ENCODE peak calls at places on chromosomes 2 and 18, in ten cellular contexts. One of them, this sample, is unnamed.

GRCh38 chr2:124953921-124954320 is 928.8 kb downstream of the CNTNAP5 start:
- DNase-seq in stimulated activated CD4-positive, alpha-beta T cell treated with anti-CD3 and anti-CD28 coated beads, Interleukin-2, amount 100 ng/mL, for 48 hours: no peak
- DNase-seq in H7: no peak
- DNase-seq in activated CD4-positive, alpha-beta memory T cell treated with anti-CD3 and anti-CD28 coated beads for 36 hours: no peak
- DNase-seq in type B pancreatic cell: no peak
- DNase-seq in fibroblast of pulmonary artery: no peak
- DNase-seq in fibroblast of lung: no peak
- DNase-seq in SW 1271: no peak
- DNase-seq in nucleus accumbens: no peak
- DNase-seq in NK-92 treated with Interleukin-12 subunit alpha and Interleukin-12 subunit beta, amount 100 ng/mL, for 24 hours: no peak
- DNase-seq in this sample: no peak

GRCh38 chr2:33478968-33479691 is 2.7 kb downstream of the RASGRP3 start:
- DNase-seq in activated CD4-positive, alpha-beta memory T cell treated with anti-CD3 and anti-CD28 coated beads for 36 hours: no peak
- DNase-seq in fibroblast of pulmonary artery: no peak
- DNase-seq in nucleus accumbens: no peak
- DNase-seq in stimulated activated CD4-positive, alpha-beta T cell treated with anti-CD3 and anti-CD28 coated beads, Interleukin-2, amount 100 ng/mL, for 48 hours: no peak
- DNase-seq in SW 1271: no peak
- DNase-seq in type B pancreatic cell: no peak
- DNase-seq in H7: no peak
- DNase-seq in NK-92 treated with Interleukin-12 subunit alpha and Interleukin-12 subunit beta, amount 100 ng/mL, for 24 hours: no peak
- DNase-seq in fibroblast of lung: no peak
- DNase-seq in this sample: no peak

GRCh38 chr2:203675086-203675485 is 31.4 kb upstream of the CD28 start:
- DNase-seq in NK-92 treated with Interleukin-12 subunit alpha and Interleukin-12 subunit beta, amount 100 ng/mL, for 24 hours: no peak
- DNase-seq in type B pancreatic cell: no peak
- DNase-seq in H7: no peak
- DNase-seq in fibroblast of pulmonary artery: no peak
- DNase-seq in nucleus accumbens: no peak
- DNase-seq in fibroblast of lung: no peak
- DNase-seq in activated CD4-positive, alpha-beta memory T cell treated with anti-CD3 and anti-CD28 coated beads for 36 hours: no peak
- DNase-seq in SW 1271: no peak
- DNase-seq in stimulated activated CD4-positive, alpha-beta T cell treated with anti-CD3 and anti-CD28 coated beads, Interleukin-2, amount 100 ng/mL, for 48 hours: no peak
- DNase-seq in this sample: no peak

GRCh38 chr2:225282858-225283693 is 116.4 kb upstream of the NYAP2 start:
- DNase-seq in nucleus accumbens: no peak
- DNase-seq in fibroblast of lung: peak
- DNase-seq in activated CD4-positive, alpha-beta memory T cell treated with anti-CD3 and anti-CD28 coated beads for 36 hours: peak
- DNase-seq in H7: peak
- DNase-seq in fibroblast of pulmonary artery: peak
- DNase-seq in type B pancreatic cell: no peak
- DNase-seq in NK-92 treated with Interleukin-12 subunit alpha and Interleukin-12 subunit beta, amount 100 ng/mL, for 24 hours: no peak
- DNase-seq in SW 1271: no peak
- DNase-seq in stimulated activated CD4-positive, alpha-beta T cell treated with anti-CD3 and anti-CD28 coated beads, Interleukin-2, amount 100 ng/mL, for 48 hours: peak
- DNase-seq in this sample: no peak

GRCh38 chr18:28151434-28151833 is 25.5 kb downstream of the CDH2 start:
- DNase-seq in SW 1271: no peak
- DNase-seq in activated CD4-positive, alpha-beta memory T cell treated with anti-CD3 and anti-CD28 coated beads for 36 hours: no peak
- DNase-seq in nucleus accumbens: no peak
- DNase-seq in fibroblast of lung: no peak
- DNase-seq in type B pancreatic cell: no peak
- DNase-seq in H7: no peak
- DNase-seq in NK-92 treated with Interleukin-12 subunit alpha and Interleukin-12 subunit beta, amount 100 ng/mL, for 24 hours: no peak
- DNase-seq in stimulated activated CD4-positive, alpha-beta T cell treated with anti-CD3 and anti-CD28 coated beads, Interleukin-2, amount 100 ng/mL, for 48 hours: no peak
- DNase-seq in fibroblast of pulmonary artery: no peak
- DNase-seq in this sample: no peak

GRCh38 chr2:32330136-32330535 is 26.7 kb upstream of the BIRC6 start:
- DNase-seq in stimulated activated CD4-positive, alpha-beta T cell treated with anti-CD3 and anti-CD28 coated beads, Interleukin-2, amount 100 ng/mL, for 48 hours: no peak
- DNase-seq in fibroblast of lung: no peak
- DNase-seq in H7: no peak
- DNase-seq in SW 1271: no peak
- DNase-seq in NK-92 treated with Interleukin-12 subunit alpha and Interleukin-12 subunit beta, amount 100 ng/mL, for 24 hours: no peak
- DNase-seq in activated CD4-positive, alpha-beta memory T cell treated with anti-CD3 and anti-CD28 coated beads for 36 hours: no peak
- DNase-seq in fibroblast of pulmonary artery: no peak
- DNase-seq in nucleus accumbens: no peak
- DNase-seq in type B pancreatic cell: no peak
- DNase-seq in this sample: no peak

GRCh38 chr18:8987250-8987649 is 115.2 kb upstream of the NDUFV2 start:
- DNase-seq in stimulated activated CD4-positive, alpha-beta T cell treated with anti-CD3 and anti-CD28 coated beads, Interleukin-2, amount 100 ng/mL, for 48 hours: no peak
- DNase-seq in fibroblast of lung: no peak
- DNase-seq in H7: no peak
- DNase-seq in SW 1271: no peak
- DNase-seq in nucleus accumbens: no peak
- DNase-seq in NK-92 treated with Interleukin-12 subunit alpha and Interleukin-12 subunit beta, amount 100 ng/mL, for 24 hours: no peak
- DNase-seq in type B pancreatic cell: no peak
- DNase-seq in activated CD4-positive, alpha-beta memory T cell treated with anti-CD3 and anti-CD28 coated beads for 36 hours: no peak
- DNase-seq in fibroblast of pulmonary artery: peak
- DNase-seq in this sample: no peak

GRCh38 chr2:43276962-43277383 is 50.6 kb upstream of the ZFP36L2 start:
- DNase-seq in H7: no peak
- DNase-seq in activated CD4-positive, alpha-beta memory T cell treated with anti-CD3 and anti-CD28 coated beads for 36 hours: no peak
- DNase-seq in NK-92 treated with Interleukin-12 subunit alpha and Interleukin-12 subunit beta, amount 100 ng/mL, for 24 hours: no peak
- DNase-seq in type B pancreatic cell: no peak
- DNase-seq in SW 1271: no peak
- DNase-seq in stimulated activated CD4-positive, alpha-beta T cell treated with anti-CD3 and anti-CD28 coated beads, Interleukin-2, amount 100 ng/mL, for 48 hours: no peak
- DNase-seq in nucleus accumbens: no peak
- DNase-seq in fibroblast of lung: no peak
- DNase-seq in fibroblast of pulmonary artery: no peak
- DNase-seq in this sample: no peak

GRCh38 chr18:49055787-49056186 is 105.0 kb upstream of the SMAD7 start:
- DNase-seq in NK-92 treated with Interleukin-12 subunit alpha and Interleukin-12 subunit beta, amount 100 ng/mL, for 24 hours: peak
- DNase-seq in type B pancreatic cell: no peak
- DNase-seq in fibroblast of lung: peak
- DNase-seq in H7: no peak
- DNase-seq in stimulated activated CD4-positive, alpha-beta T cell treated with anti-CD3 and anti-CD28 coated beads, Interleukin-2, amount 100 ng/mL, for 48 hours: peak
- DNase-seq in SW 1271: no peak
- DNase-seq in fibroblast of pulmonary artery: peak
- DNase-seq in nucleus accumbens: no peak
- DNase-seq in activated CD4-positive, alpha-beta memory T cell treated with anti-CD3 and anti-CD28 coated beads for 36 hours: peak
- DNase-seq in this sample: no peak

GRCh38 chr2:24512404-24512803 is 21.4 kb downstream of the NCOA1 start:
- DNase-seq in NK-92 treated with Interleukin-12 subunit alpha and Interleukin-12 subunit beta, amount 100 ng/mL, for 24 hours: no peak
- DNase-seq in H7: no peak
- DNase-seq in fibroblast of lung: peak
- DNase-seq in nucleus accumbens: no peak
- DNase-seq in activated CD4-positive, alpha-beta memory T cell treated with anti-CD3 and anti-CD28 coated beads for 36 hours: no peak
- DNase-seq in fibroblast of pulmonary artery: no peak
- DNase-seq in SW 1271: no peak
- DNase-seq in stimulated activated CD4-positive, alpha-beta T cell treated with anti-CD3 and anti-CD28 coated beads, Interleukin-2, amount 100 ng/mL, for 48 hours: no peak
- DNase-seq in type B pancreatic cell: no peak
- DNase-seq in this sample: no peak

GRCh38 chr2:132542953-132543569 is 126.5 kb downstream of the GPR39 start:
- DNase-seq in H7: no peak
- DNase-seq in SW 1271: no peak
- DNase-seq in stimulated activated CD4-positive, alpha-beta T cell treated with anti-CD3 and anti-CD28 coated beads, Interleukin-2, amount 100 ng/mL, for 48 hours: no peak
- DNase-seq in type B pancreatic cell: no peak
- DNase-seq in fibroblast of pulmonary artery: no peak
- DNase-seq in fibroblast of lung: no peak
- DNase-seq in activated CD4-positive, alpha-beta memory T cell treated with anti-CD3 and anti-CD28 coated beads for 36 hours: no peak
- DNase-seq in nucleus accumbens: no peak
- DNase-seq in NK-92 treated with Interleukin-12 subunit alpha and Interleukin-12 subunit beta, amount 100 ng/mL, for 24 hours: no peak
- DNase-seq in this sample: no peak

GRCh38 chr2:42071762-42072161 is 23.9 kb downstream of the PKDCC start:
- DNase-seq in type B pancreatic cell: no peak
- DNase-seq in SW 1271: no peak
- DNase-seq in activated CD4-positive, alpha-beta memory T cell treated with anti-CD3 and anti-CD28 coated beads for 36 hours: no peak
- DNase-seq in H7: no peak
- DNase-seq in stimulated activated CD4-positive, alpha-beta T cell treated with anti-CD3 and anti-CD28 coated beads, Interleukin-2, amount 100 ng/mL, for 48 hours: no peak
- DNase-seq in fibroblast of lung: no peak
- DNase-seq in fibroblast of pulmonary artery: no peak
- DNase-seq in nucleus accumbens: no peak
- DNase-seq in NK-92 treated with Interleukin-12 subunit alpha and Interleukin-12 subunit beta, amount 100 ng/mL, for 24 hours: no peak
- DNase-seq in this sample: no peak

GRCh38 chr2:110812726-110813645 is 80.6 kb downstream of the ACOXL start:
- DNase-seq in fibroblast of lung: no peak
- DNase-seq in stimulated activated CD4-positive, alpha-beta T cell treated with anti-CD3 and anti-CD28 coated beads, Interleukin-2, amount 100 ng/mL, for 48 hours: no peak
- DNase-seq in nucleus accumbens: no peak
- DNase-seq in fibroblast of pulmonary artery: no peak
- DNase-seq in SW 1271: no peak
- DNase-seq in activated CD4-positive, alpha-beta memory T cell treated with anti-CD3 and anti-CD28 coated beads for 36 hours: no peak
- DNase-seq in NK-92 treated with Interleukin-12 subunit alpha and Interleukin-12 subunit beta, amount 100 ng/mL, for 24 hours: no peak
- DNase-seq in H7: no peak
- DNase-seq in type B pancreatic cell: no peak
- DNase-seq in this sample: no peak

GRCh38 chr18:58416704-58417683 is 211.9 kb downstream of the ALPK2 start:
- DNase-seq in H7: no peak
- DNase-seq in fibroblast of lung: peak
- DNase-seq in NK-92 treated with Interleukin-12 subunit alpha and Interleukin-12 subunit beta, amount 100 ng/mL, for 24 hours: no peak
- DNase-seq in nucleus accumbens: no peak
- DNase-seq in type B pancreatic cell: no peak
- DNase-seq in stimulated activated CD4-positive, alpha-beta T cell treated with anti-CD3 and anti-CD28 coated beads, Interleukin-2, amount 100 ng/mL, for 48 hours: no peak
- DNase-seq in SW 1271: no peak
- DNase-seq in activated CD4-positive, alpha-beta memory T cell treated with anti-CD3 and anti-CD28 coated beads for 36 hours: no peak
- DNase-seq in fibroblast of pulmonary artery: peak
- DNase-seq in this sample: no peak

GRCh38 chr2:33134086-33134763 is 187.5 kb downstream of the LTBP1 start:
- DNase-seq in fibroblast of lung: peak
- DNase-seq in activated CD4-positive, alpha-beta memory T cell treated with anti-CD3 and anti-CD28 coated beads for 36 hours: no peak
- DNase-seq in SW 1271: no peak
- DNase-seq in H7: no peak
- DNase-seq in nucleus accumbens: no peak
- DNase-seq in type B pancreatic cell: no peak
- DNase-seq in stimulated activated CD4-positive, alpha-beta T cell treated with anti-CD3 and anti-CD28 coated beads, Interleukin-2, amount 100 ng/mL, for 48 hours: no peak
- DNase-seq in fibroblast of pulmonary artery: peak
- DNase-seq in NK-92 treated with Interleukin-12 subunit alpha and Interleukin-12 subunit beta, amount 100 ng/mL, for 24 hours: no peak
- DNase-seq in this sample: no peak

GRCh38 chr18:36572135-36572856 is 256.5 kb downstream of the TPGS2 start:
- DNase-seq in type B pancreatic cell: no peak
- DNase-seq in NK-92 treated with Interleukin-12 subunit alpha and Interleukin-12 subunit beta, amount 100 ng/mL, for 24 hours: no peak
- DNase-seq in fibroblast of pulmonary artery: peak
- DNase-seq in stimulated activated CD4-positive, alpha-beta T cell treated with anti-CD3 and anti-CD28 coated beads, Interleukin-2, amount 100 ng/mL, for 48 hours: no peak
- DNase-seq in H7: peak
- DNase-seq in fibroblast of lung: peak
- DNase-seq in SW 1271: no peak
- DNase-seq in nucleus accumbens: peak
- DNase-seq in activated CD4-positive, alpha-beta memory T cell treated with anti-CD3 and anti-CD28 coated beads for 36 hours: peak
- DNase-seq in this sample: no peak

GRCh38 chr2:172333626-172334330 is 93.6 kb upstream of the ITGA6 start:
- DNase-seq in type B pancreatic cell: no peak
- DNase-seq in fibroblast of lung: no peak
- DNase-seq in NK-92 treated with Interleukin-12 subunit alpha and Interleukin-12 subunit beta, amount 100 ng/mL, for 24 hours: no peak
- DNase-seq in nucleus accumbens: no peak
- DNase-seq in stimulated activated CD4-positive, alpha-beta T cell treated with anti-CD3 and anti-CD28 coated beads, Interleukin-2, amount 100 ng/mL, for 48 hours: no peak
- DNase-seq in SW 1271: no peak
- DNase-seq in fibroblast of pulmonary artery: no peak
- DNase-seq in H7: no peak
- DNase-seq in activated CD4-positive, alpha-beta memory T cell treated with anti-CD3 and anti-CD28 coated beads for 36 hours: no peak
- DNase-seq in this sample: no peak

GRCh38 chr2:169683054-169683424 is 11.2 kb downstream of the CFAP210 start:
- DNase-seq in NK-92 treated with Interleukin-12 subunit alpha and Interleukin-12 subunit beta, amount 100 ng/mL, for 24 hours: no peak
- DNase-seq in fibroblast of lung: no peak
- DNase-seq in activated CD4-positive, alpha-beta memory T cell treated with anti-CD3 and anti-CD28 coated beads for 36 hours: peak
- DNase-seq in fibroblast of pulmonary artery: no peak
- DNase-seq in nucleus accumbens: no peak
- DNase-seq in stimulated activated CD4-positive, alpha-beta T cell treated with anti-CD3 and anti-CD28 coated beads, Interleukin-2, amount 100 ng/mL, for 48 hours: no peak
- DNase-seq in type B pancreatic cell: no peak
- DNase-seq in H7: no peak
- DNase-seq in SW 1271: no peak
- DNase-seq in this sample: peak

GRCh38 chr2:174248998-174249592 is 763 bp upstream of the OLA1 start:
- DNase-seq in type B pancreatic cell: no peak
- DNase-seq in activated CD4-positive, alpha-beta memory T cell treated with anti-CD3 and anti-CD28 coated beads for 36 hours: no peak
- DNase-seq in stimulated activated CD4-positive, alpha-beta T cell treated with anti-CD3 and anti-CD28 coated beads, Interleukin-2, amount 100 ng/mL, for 48 hours: no peak
- DNase-seq in H7: no peak
- DNase-seq in NK-92 treated with Interleukin-12 subunit alpha and Interleukin-12 subunit beta, amount 100 ng/mL, for 24 hours: no peak
- DNase-seq in SW 1271: no peak
- DNase-seq in nucleus accumbens: no peak
- DNase-seq in fibroblast of lung: no peak
- DNase-seq in fibroblast of pulmonary artery: no peak
- DNase-seq in this sample: no peak

This sample was measured in stimulated activated effector memory CD8-positive, alpha-beta T cell treated with anti-CD3 and anti-CD28 coated beads, Interleukin-12 subunit alpha, Interleukin-12 subunit beta, amount 100 ng/mL, for 72 hours.